ENCODE peak calls at places on chromosome 10, in four cellular contexts. O, K, C and S are unnamed samples.

GRCh38 chr10:43676360-43676759 is 27.7 kb upstream of the ZNF32 start:
- DNase-seq in K (no peak), O (no peak), C (no peak), S (no peak)

GRCh38 chr10:88996927-88997326 is 6.3 kb downstream of the FAS start:
- DNase-seq in O (no peak), C (no peak), K (no peak), S (no peak)

GRCh38 chr10:103855852-103856496 is 598 bp upstream of the SH3PXD2A start:
- DNase-seq in C (no peak), O (no peak), K (no peak), S (no peak)

GRCh38 chr10:114084225-114084624 is 40.6 kb downstream of the ADRB1 start:
- DNase-seq in K (no peak), O (no peak), C (no peak), S (no peak)

GRCh38 chr10:124736491-124737136 is 7.6 kb downstream of the FAM53B start:
- DNase-seq in K (peak), O (peak), C (peak), S (peak)

GRCh38 chr10:113982745-113983144 is 60.9 kb upstream of the ADRB1 start:
- DNase-seq in O (no peak), K (peak), C (no peak), S (no peak)

GRCh38 chr10:16195178-16195769 is 241.5 kb upstream of the PTER start:
- DNase-seq in K (no peak), O (no peak), C (no peak), S (no peak)

GRCh38 chr10:104328916-104329710 is 9.2 kb downstream of the ITPRIP start:
- DNase-seq in C (peak), O (no peak), K (peak), S (peak)

GRCh38 chr10:19922236-19922963 is 106.2 kb downstream of the PLXDC2 start:
- DNase-seq in O (no peak), C (peak), K (no peak), S (peak)

GRCh38 chr10:68871105-68871711 is 29.9 kb upstream of the DDX50 start:
- DNase-seq in K (no peak), O (no peak), C (peak), S (peak)

GRCh38 chr10:128058106-128058745 is 68.0 kb downstream of the MKI67 start:
- DNase-seq in O (no peak), C (no peak), K (no peak), S (no peak)

GRCh38 chr10:11396311-11396960 is 215.0 kb downstream of the USP6NL start:
- DNase-seq in C (no peak), K (no peak), O (no peak), S (no peak)

GRCh38 chr10:97551271-97551670 is 21.3 kb upstream of the ANKRD2 start:
- DNase-seq in C (no peak), O (no peak), K (no peak), S (no peak)

GRCh38 chr10:75695994-75696393 is 264.6 kb downstream of the LRMDA start:
- DNase-seq in C (no peak), O (no peak), K (no peak), S (no peak)

GRCh38 chr10:5775705-5776104 is 37.5 kb downstream of the GDI2 start:
- DNase-seq in C (no peak), O (peak), K (no peak), S (no peak)

GRCh38 chr10:49408437-49409306 is 12.8 kb upstream of the DRGX start:
- DNase-seq in K (no peak), O (no peak), C (no peak), S (no peak)
- TF ChIP-seq CTCF in K (no peak), O (peak), C (peak), S (peak)

GRCh38 chr10:71780722-71781121 is 7.4 kb upstream of the VSIR start:
- DNase-seq in C (no peak), O (no peak), K (no peak), S (no peak)
- TF ChIP-seq CTCF in C (no peak), O (no peak), K (no peak), S (no peak)

GRCh38 chr10:25455980-25456567 is 281.3 kb downstream of the GPR158 start:
- DNase-seq in K (no peak), O (no peak), C (no peak), S (no peak)
- TF ChIP-seq CTCF in K (no peak), O (no peak), C (no peak), S (no peak)

GRCh38 chr10:35824704-35825103 is 182.6 kb upstream of the FZD8 start:
- DNase-seq in K (no peak), C (no peak), O (no peak), S (no peak)

GRCh38 chr10:35819011-35819410 is 176.9 kb upstream of the FZD8 start:
- DNase-seq in K (no peak), C (no peak), O (no peak), S (no peak)

GRCh38 chr10:35821339-35821911 is 179.3 kb upstream of the FZD8 start:
- DNase-seq in C (peak), K (no peak), O (no peak), S (peak)

GRCh38 chr10:35819736-35820135 is 177.6 kb upstream of the FZD8 start:
- DNase-seq in C (no peak), K (no peak), O (no peak), S (no peak)

DNA sequence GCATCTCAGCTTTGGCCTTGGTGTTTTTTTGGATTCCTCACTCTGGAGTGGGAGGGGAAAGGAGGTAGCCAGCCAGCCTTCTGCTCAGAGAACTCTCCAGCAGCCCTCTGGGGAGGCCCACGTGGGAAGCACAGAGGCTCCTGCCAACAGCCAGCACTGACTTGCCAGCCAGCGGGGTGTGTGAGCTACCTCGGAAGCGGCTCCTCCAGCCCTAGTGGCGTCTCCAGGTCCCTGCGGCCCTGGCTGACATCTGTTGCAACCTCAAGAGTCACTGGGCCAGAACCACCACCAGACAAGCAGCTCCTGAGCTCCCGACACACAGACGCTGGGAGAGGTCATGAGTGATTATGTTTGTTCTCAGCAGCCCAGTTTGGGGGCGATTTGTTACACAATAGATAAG is 180.2 kb upstream of the FZD8 start:
- DNase-seq in O (peak), C (peak), K (no peak), S (peak)
- TF ChIP-seq CTCF in O (peak), C (no peak), K (no peak), S (peak)

GRCh38 chr10:14556285-14556956 is 218.3 kb downstream of the FAM107B start:
- DNase-seq in O (no peak), K (no peak), C (no peak), S (peak)
- TF ChIP-seq CTCF in O (no peak), K (no peak), C (no peak), S (peak)

GRCh38 chr10:102064868-102065560 is at the start of gene HPS6:
- DNase-seq in O (peak), K (peak), C (peak), S (peak)
- TF ChIP-seq CTCF in O (peak), K (no peak), C (no peak), S (no peak)

DNA sequence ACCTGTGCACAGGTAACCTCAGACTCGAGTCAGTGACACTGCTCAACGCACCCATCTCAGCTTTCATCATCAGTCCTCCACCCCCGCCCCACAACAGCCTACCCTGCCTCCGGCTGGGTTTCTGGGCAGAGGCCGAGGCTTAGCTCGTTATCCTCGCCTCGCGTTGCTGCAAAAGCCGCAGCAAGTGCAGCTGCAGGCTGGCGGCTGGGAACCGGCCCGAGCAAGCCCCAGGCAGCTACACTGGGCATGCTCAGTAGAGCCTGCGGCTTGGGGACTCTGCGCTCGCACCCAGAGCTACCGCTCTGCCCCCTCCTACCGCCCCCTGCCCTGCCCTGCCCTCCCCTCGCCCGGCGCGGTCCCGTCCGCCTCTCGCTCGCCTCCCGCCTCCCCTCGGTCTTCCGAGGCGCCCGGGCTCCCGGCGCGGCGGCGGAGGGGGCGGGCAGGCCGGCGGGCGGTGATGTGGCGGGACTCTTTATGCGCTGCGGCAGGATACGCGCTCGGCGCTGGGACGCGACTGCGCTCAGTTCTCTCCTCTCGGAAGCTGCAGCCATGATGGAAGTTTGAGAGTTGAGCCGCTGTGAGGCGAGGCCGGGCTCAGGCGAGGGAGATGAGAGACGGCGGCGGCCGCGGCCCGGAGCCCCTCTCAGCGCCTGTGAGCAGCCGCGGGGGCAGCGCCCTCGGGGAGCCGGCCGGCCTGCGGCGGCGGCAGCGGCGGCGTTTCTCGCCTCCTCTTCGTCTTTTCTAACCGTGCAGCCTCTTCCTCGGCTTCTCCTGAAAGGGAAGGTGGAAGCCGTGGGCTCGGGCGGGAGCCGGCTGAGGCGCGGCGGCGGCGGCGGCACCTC is at the start of the genes KLLN and PTEN:
- DNase-seq in O (peak), K (peak), C (peak), S (peak)
- TF ChIP-seq CTCF in O (no peak), K (no peak), C (no peak), S (no peak)

GRCh38 chr10:102540023-102540422 is 36.3 kb downstream of the SUFU start:
- DNase-seq in C (no peak), O (no peak), K (no peak), S (peak)
- TF ChIP-seq CTCF in C (peak), O (peak), K (peak), S (peak)

GRCh38 chr10:132486539-132487121 is 51.0 kb upstream of the INPP5A start:
- DNase-seq in K (no peak), C (no peak), O (no peak), S (no peak)
- TF ChIP-seq CTCF in K (no peak), C (no peak), O (no peak), S (no peak)

GRCh38 chr10:117449636-117450035 is 74.4 kb upstream of the PDZD8 start:
- DNase-seq in O (no peak), K (no peak), C (no peak), S (no peak)
- TF ChIP-seq CTCF in O (no peak), K (peak), C (no peak), S (peak)